ENCODE peak calls at places on chromosomes 16 and 17, in four cellular contexts. L, P, Y and K are unnamed samples. For H3K27me3, the result is how much of the 10 kb centered on the place peaks cover.

GRCh38 chr17:64081802-64082799 is 47.8 kb downstream of the ERN1 start:
- DNase-seq in L (peak), P (peak), Y (no peak), K (no peak)

GRCh38 chr16:87560428-87561199 is 41.7 kb upstream of the JPH3 start:
- DNase-seq in L (no peak), P (peak), Y (no peak), K (peak)

GRCh38 chr17:57365420-57365819 is 109.1 kb downstream of the MSI2 start:
- DNase-seq in L (no peak), P (no peak), Y (no peak), K (no peak)

GRCh38 chr16:86661715-86662114 is 83.4 kb downstream of the FOXL1 start:
- DNase-seq in L (no peak), P (no peak), Y (peak), K (no peak)

GRCh38 chr17:41107941-41108445 is 2.8 kb downstream of the KRTAP4-9 start:
- DNase-seq in L (no peak), P (no peak), Y (no peak), K (no peak)

GRCh38 chr16:15954814-15955151 is 5.4 kb downstream of the ABCC1 start:
- DNase-seq in L (no peak), P (no peak), Y (no peak), K (peak)

GRCh38 chr17:11935734-11936406 is 61.4 kb downstream of the ZNF18 start:
- DNase-seq in L (peak), P (peak), Y (peak), K (peak)

GRCh38 chr17:3845754-3846738 is at the start of gene NCBP3:
- DNase-seq in L (peak), P (peak), Y (peak), K (peak)

GRCh38 chr16:75629132-75629531 is 6.1 kb upstream of the ADAT1 start:
- DNase-seq in L (no peak), P (no peak), Y (no peak), K (no peak)

GRCh38 chr17:16379654-16380053 is 1.2 kb upstream of the UBB start:
- DNase-seq in L (no peak), P (no peak), Y (no peak), K (no peak)

GRCh38 chr17:76307299-76307965 is 644 bp downstream of the QRICH2 start:
- DNase-seq in L (no peak), P (no peak), Y (no peak), K (no peak)

GRCh38 chr16:87463722-87464690 is 28.8 kb downstream of the ZCCHC14 start:
- DNase-seq in L (no peak), P (no peak), Y (no peak), K (peak)

GRCh38 chr16:18062713-18063112 is 273.8 kb downstream of the NPIPA8 start:
- DNase-seq in L (no peak), P (no peak), Y (no peak), K (no peak)

GRCh38 chr17:28985950-28986713 is 19.7 kb downstream of the SEZ6 start:
- DNase-seq in L (no peak), P (no peak), Y (no peak), K (no peak)

GRCh38 chr17:31462261-31462660 is 70.8 kb downstream of the RAB11FIP4 start:
- DNase-seq in L (no peak), P (no peak), Y (no peak), K (no peak)

GRCh38 chr17:1011760-1012735 is 15.1 kb downstream of the TIMM22 start:
- DNase-seq in L (no peak), P (no peak), Y (no peak), K (no peak)

GRCh38 chr17:11264183-11264871 is 23.3 kb downstream of the SHISA6 start:
- DNase-seq in L (no peak), P (no peak), Y (no peak), K (no peak)

GRCh38 chr16:52515068-52515671 is 31.8 kb downstream of the TOX3 start:
- DNase-seq in L (no peak), P (peak), Y (peak), K (no peak)

GRCh38 chr17:76547183-76547641 is 7.4 kb downstream of the PRCD start:
- DNase-seq in L (no peak), P (peak), Y (peak), K (peak)

GRCh38 chr16:19874026-19874425 is 10.6 kb downstream of the GPRC5B start:
- DNase-seq in L (no peak), P (no peak), Y (no peak), K (no peak)

GRCh38 chr16:3938843-3939624 is 58.5 kb upstream of the CREBBP start:
- DNase-seq in L (no peak), P (peak), Y (peak), K (peak)

GRCh38 chr17:19017804-19018599 is 13.4 kb upstream of the FAM83G start:
- DNase-seq in L (no peak), P (no peak), Y (no peak), K (no peak)

GRCh38 chr17:32331243-32332040 is 10.5 kb downstream of the C17orf75 start:
- DNase-seq in L (no peak), P (no peak), Y (no peak), K (no peak)

GRCh38 chr17:46180895-46181279 is 12.3 kb downstream of the KANSL1 start:
- DNase-seq in L (no peak), P (no peak), Y (no peak), K (no peak)

GRCh38 chr17:21211825-21212479 is 2.0 kb downstream of the TMEM11 start:
- DNase-seq in L (no peak), P (no peak), Y (no peak), K (no peak)

GRCh38 chr16:7997966-7998365 is 592.3 kb downstream of the TMEM114 start:
- DNase-seq in L (no peak), P (no peak), Y (no peak), K (no peak)

GRCh38 chr16:88422733-88423447 is 30.2 kb upstream of the ZFPM1 start:
- DNase-seq in L (no peak), P (no peak), Y (no peak), K (no peak)

GRCh38 chr17:67421869-67422273 is 44.8 kb downstream of the PITPNC1 start:
- DNase-seq in L (peak), P (no peak), Y (no peak), K (peak)

GRCh38 chr16:4882633-4883285 is 35.5 kb downstream of the UBN1 start:
- DNase-seq in L (peak), P (no peak), Y (peak), K (no peak)

GRCh38 chr16:74577882-74578366 is 29.0 kb downstream of the GLG1 start:
- DNase-seq in L (peak), P (no peak), Y (no peak), K (peak)

GRCh38 chr16:51243836-51244483 is 92.9 kb upstream of the SALL1 start:
- DNase-seq in L (peak), P (peak), Y (peak), K (peak)

GRCh38 chr17:62064791-62065563 is at the start of gene MED13:
- DNase-seq in L (peak), P (peak), Y (peak), K (peak)

GRCh38 chr17:49894761-49895160 is 46.9 kb upstream of the TAC4 start:
- DNase-seq in L (peak), P (no peak), Y (no peak), K (no peak)

GRCh38 chr17:49898547-49899490 is 51.0 kb upstream of the TAC4 start:
- DNase-seq in L (no peak), P (peak), Y (peak), K (peak)

GRCh38 chr17:49896860-49897259 is 49.0 kb upstream of the TAC4 start:
- DNase-seq in L (no peak), P (peak), Y (no peak), K (no peak)

GRCh38 chr17:49896222-49896621 is 48.4 kb upstream of the TAC4 start:
- DNase-seq in L (no peak), P (no peak), Y (no peak), K (no peak)

GRCh38 chr17:49895812-49896211 is 47.9 kb upstream of the TAC4 start:
- DNase-seq in L (no peak), P (no peak), Y (no peak), K (no peak)
- H3K27me3 ChIP-seq in L (under half), P (under half), Y (under half), K (under half)

GRCh38 chr17:38867179-38867994 is 2.5 kb upstream of the LASP1 start:
- DNase-seq in L (peak), P (peak), Y (peak), K (peak)
- H3K4me3 ChIP-seq in L (no peak), P (peak), Y (peak), K (peak)

GRCh38 chr16:56631832-56632159 is 663 bp upstream of the MT1M start:
- DNase-seq in L (no peak), P (no peak), Y (peak), K (no peak)
- H3K27me3 ChIP-seq in L (under half), P (under half), Y (half or more), K (under half)

DNA sequence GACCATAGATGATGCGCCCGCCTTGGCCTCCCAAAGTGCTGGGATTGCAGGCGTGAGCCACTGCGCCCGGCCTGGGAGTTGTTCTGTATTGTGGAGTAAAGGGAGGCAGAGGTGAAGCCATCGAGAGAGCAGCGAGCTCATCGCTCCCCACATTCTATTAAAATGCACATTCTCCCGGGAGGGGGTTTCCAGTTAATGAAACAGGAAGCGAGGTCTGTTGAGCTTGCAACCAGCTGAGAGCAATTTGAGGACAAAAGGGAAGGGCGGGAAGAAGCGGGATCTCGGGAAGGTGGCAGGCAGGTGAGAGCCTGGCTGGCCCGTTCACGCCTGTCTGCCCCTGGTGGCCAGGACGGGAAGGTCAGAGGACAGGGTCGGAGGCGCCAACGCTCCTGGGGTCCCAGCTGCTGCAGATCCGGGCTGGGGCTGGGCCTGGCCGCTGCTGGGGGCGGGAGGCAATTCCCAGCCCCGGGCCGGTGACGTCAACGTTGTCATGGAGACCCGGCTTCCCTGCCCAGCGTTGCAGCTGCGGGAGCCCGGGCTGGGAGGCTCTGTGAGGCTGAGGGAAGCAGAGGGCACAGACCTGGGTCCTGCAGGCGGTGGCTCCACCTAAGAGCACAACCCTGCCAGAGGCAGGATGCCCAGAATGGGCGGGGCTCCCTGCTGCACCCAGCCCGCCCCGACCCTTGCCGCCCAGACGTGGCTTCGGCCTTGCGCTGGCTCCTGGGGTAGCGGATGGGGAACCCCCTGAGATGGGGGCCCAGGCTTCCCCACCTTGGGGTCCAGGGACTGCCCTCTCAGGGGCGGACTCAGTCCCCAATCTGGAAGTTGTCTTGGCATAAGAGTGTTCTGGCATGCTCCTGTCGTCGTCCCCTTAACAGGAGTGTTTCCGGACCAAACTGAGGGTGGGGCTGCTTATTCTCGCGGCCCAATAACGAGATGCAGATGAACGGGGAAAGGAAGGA is 48.7 kb upstream of the PLCG2 start:
- DNase-seq in L (peak), P (peak), Y (peak), K (peak)
- H3K4me3 ChIP-seq in L (no peak), P (no peak), Y (no peak), K (no peak)